ENCODE peak calls at places on chromosomes 3 and 15, in five cellular contexts. C, Y, E, J and A are unnamed samples.

GRCh38 chr3:36904641-36905040 is 40.2 kb downstream of the TRANK1 start:
- DNase-seq in C (peak), Y (peak), E (peak), J (no peak), A (no peak)

GRCh38 chr15:28918141-28918983 is 32.6 kb downstream of the APBA2 start:
- DNase-seq in C (peak), Y (no peak), E (peak), J (no peak), A (peak)

GRCh38 chr15:94164202-94164807 is 67.1 kb upstream of the MCTP2 start:
- DNase-seq in C (peak), Y (peak), E (peak), J (no peak), A (peak)

GRCh38 chr15:74308643-74308945 is 58.9 kb downstream of the CYP11A1 start:
- DNase-seq in C (no peak), Y (no peak), E (no peak), J (no peak), A (no peak)

GRCh38 chr3:47841786-47842349 is 38.9 kb downstream of the DHX30 start:
- DNase-seq in C (no peak), Y (no peak), E (peak), J (no peak), A (peak)

GRCh38 chr3:131543714-131544113 is 40.9 kb upstream of the MRPL3 start:
- DNase-seq in C (no peak), Y (no peak), E (no peak), J (no peak), A (no peak)

GRCh38 chr3:136804813-136805212 is 14.1 kb upstream of the SLC35G2 start:
- DNase-seq in C (no peak), Y (no peak), E (no peak), J (no peak), A (no peak)

GRCh38 chr3:10394491-10395025 is 73.6 kb upstream of the SEC13 start:
- DNase-seq in C (no peak), Y (no peak), E (no peak), J (no peak), A (no peak)

GRCh38 chr15:39079296-39079834 is 501.5 kb upstream of the THBS1 start:
- DNase-seq in C (no peak), Y (no peak), E (no peak), J (no peak), A (no peak)

GRCh38 chr3:160061525-160061924 is 72.9 kb downstream of the IL12A start:
- DNase-seq in C (no peak), Y (no peak), E (no peak), J (no peak), A (no peak)

GRCh38 chr3:183193762-183194701 is 31.5 kb upstream of the LAMP3 start:
- DNase-seq in C (no peak), Y (no peak), E (no peak), J (no peak), A (no peak)

DNA sequence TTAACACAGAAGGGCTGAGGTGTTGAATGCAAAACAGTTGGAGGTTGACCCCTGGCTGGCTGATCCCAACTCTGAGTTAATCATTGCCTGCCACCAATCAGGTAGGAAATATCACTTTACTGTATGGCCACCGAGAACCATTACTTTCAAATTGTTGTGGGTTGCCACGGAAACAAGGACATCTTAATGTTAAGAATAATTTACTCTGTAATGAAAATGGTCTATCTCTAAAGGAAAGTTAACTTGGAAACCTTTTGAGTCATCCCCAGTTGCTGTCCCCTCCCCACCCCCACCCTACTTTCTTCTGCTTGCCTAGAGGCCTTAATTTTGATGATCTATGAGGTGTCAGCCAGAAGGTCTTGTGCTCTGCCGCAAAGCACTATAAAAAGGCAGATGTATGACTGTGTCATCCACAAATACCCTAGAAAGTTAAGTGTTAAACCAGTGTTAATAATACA is 78.7 kb upstream of the SNRK start:
- DNase-seq in C (no peak), Y (no peak), E (no peak), J (peak), A (no peak)
- TF ChIP-seq SUZ12 in C (no peak), Y (no peak), E (no peak), J (no peak), A (no peak)

GRCh38 chr3:64445318-64446300 is 220.3 kb upstream of the PRICKLE2 start:
- DNase-seq in C (no peak), Y (peak), E (peak), J (no peak), A (peak)

GRCh38 chr3:64441861-64442260 is 216.6 kb upstream of the PRICKLE2 start:
- DNase-seq in C (no peak), Y (no peak), E (no peak), J (no peak), A (no peak)

GRCh38 chr3:64440498-64440897 is 215.2 kb upstream of the PRICKLE2 start:
- DNase-seq in C (no peak), Y (no peak), E (no peak), J (no peak), A (no peak)

GRCh38 chr3:64444619-64445317 is 219.5 kb upstream of the PRICKLE2 start:
- DNase-seq in C (no peak), Y (no peak), E (no peak), J (no peak), A (no peak)

DNA sequence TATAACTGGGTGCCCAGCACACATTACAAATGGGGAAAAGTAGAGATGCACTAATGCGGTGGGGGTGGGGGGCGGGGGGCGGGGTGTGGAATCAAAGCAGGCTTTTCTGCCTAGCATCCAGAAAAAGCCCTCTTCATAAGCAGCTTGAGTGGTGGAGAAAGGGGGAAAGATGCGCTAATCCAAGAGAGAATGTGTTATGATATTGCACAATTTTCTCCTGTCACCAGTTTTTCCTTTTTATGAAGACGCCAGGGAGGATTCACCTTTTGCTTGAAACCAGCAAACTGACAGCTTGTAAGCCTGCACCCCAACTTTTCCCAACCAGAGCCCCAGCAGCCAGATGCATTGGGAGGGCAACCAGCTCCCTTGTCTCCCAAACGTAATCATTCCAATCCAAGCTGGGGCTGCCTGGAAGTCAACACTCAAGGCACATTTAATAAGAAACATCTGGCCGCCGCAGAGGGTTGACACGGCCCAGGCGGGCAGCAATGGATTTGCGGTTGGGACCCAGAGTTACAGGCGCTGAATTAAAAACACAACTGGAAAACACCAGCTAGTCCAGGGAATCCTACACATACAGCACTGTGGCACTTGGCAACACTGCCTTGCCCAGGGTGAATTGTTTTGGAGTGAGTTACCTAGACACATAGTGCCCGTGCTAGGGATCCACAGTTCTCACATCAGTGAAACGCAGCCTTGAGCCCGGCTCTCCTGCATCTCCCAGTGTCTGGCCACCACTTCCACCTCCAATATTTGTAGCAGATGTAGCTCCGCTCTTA is 218.5 kb upstream of the PRICKLE2 start:
- DNase-seq in C (no peak), Y (no peak), E (no peak), J (no peak), A (no peak)
- TF ChIP-seq SUZ12 in C (no peak), Y (no peak), E (no peak), J (no peak), A (no peak)

GRCh38 chr3:195752066-195752465 is 31.3 kb downstream of the MUC20 start:
- DNase-seq in C (no peak), Y (no peak), E (no peak), J (no peak), A (no peak)

GRCh38 chr3:195752538-195753331 is 32.0 kb downstream of the MUC20 start:
- DNase-seq in C (no peak), Y (no peak), E (no peak), J (no peak), A (no peak)

GRCh38 chr3:195751584-195751983 is 30.8 kb downstream of the MUC20 start:
- DNase-seq in C (no peak), Y (no peak), E (no peak), J (no peak), A (no peak)

GRCh38 chr3:195748661-195749060 is 27.9 kb downstream of the MUC20 start:
- DNase-seq in C (no peak), Y (no peak), E (no peak), J (no peak), A (no peak)

GRCh38 chr3:195750797-195751520 is 30.2 kb downstream of the MUC20 start:
- DNase-seq in C (no peak), Y (no peak), E (no peak), J (no peak), A (no peak)
- TF ChIP-seq SUZ12 in C (no peak), Y (no peak), E (no peak), J (no peak), A (no peak)

GRCh38 chr15:58477228-58477627 is 45.4 kb downstream of the LIPC start:
- DNase-seq in C (no peak), Y (no peak), E (no peak), J (no peak), A (no peak)

GRCh38 chr15:58473720-58474119 is 41.9 kb downstream of the LIPC start:
- DNase-seq in C (no peak), Y (no peak), E (no peak), J (peak), A (no peak)

GRCh38 chr15:58476525-58477162 is 44.9 kb downstream of the LIPC start:
- DNase-seq in C (peak), Y (no peak), E (no peak), J (no peak), A (no peak)

GRCh38 chr15:58474741-58475323 is 43.0 kb downstream of the LIPC start:
- DNase-seq in C (no peak), Y (no peak), E (no peak), J (no peak), A (no peak)

GRCh38 chr15:58475573-58476524 is 44.1 kb downstream of the LIPC start:
- DNase-seq in C (peak), Y (no peak), E (no peak), J (no peak), A (no peak)
- TF ChIP-seq SUZ12 in C (no peak), Y (no peak), E (no peak), J (no peak), A (no peak)

DNA sequence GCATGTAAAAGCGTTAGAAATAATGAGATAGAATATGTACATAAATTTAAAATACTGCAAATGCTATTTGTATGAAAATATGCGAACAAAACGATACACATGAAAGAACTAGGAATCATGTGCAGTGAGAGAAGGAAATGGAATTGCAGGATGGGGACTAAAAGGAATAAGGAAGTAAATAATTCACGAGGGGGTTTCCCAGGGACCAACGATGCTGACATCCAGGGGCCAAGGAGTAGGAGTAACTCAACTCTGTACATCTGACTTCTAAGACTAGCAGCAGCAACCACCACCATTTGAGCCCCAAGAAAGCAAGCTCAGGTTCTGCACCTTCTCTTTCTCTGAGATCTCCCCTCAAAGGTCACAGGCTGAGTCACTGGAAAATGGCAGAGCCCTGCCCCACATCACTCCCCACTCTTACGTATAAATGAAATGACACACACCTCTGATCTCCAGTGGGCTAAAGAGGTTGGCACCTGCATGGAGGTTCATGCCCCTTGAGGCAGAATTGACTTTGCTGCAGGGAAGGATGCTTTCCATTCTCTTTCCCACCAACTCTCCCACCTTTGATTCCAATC is 100.0 kb upstream of the DLG1 start:
- DNase-seq in C (no peak), Y (no peak), E (no peak), J (no peak), A (no peak)
- TF ChIP-seq SUZ12 in C (no peak), Y (no peak), E (no peak), J (no peak), A (no peak)

GRCh38 chr3:105513042-105513441 is 146.3 kb downstream of the ALCAM start:
- DNase-seq in C (no peak), Y (no peak), E (no peak), J (no peak), A (no peak)
- TF ChIP-seq SUZ12 in C (no peak), Y (no peak), E (no peak), J (no peak), A (no peak)

GRCh38 chr15:80367094-80367493 is 37.1 kb upstream of the ARNT2 start:
- DNase-seq in C (peak), Y (peak), E (peak), J (no peak), A (peak)
- TF ChIP-seq SUZ12 in C (no peak), Y (no peak), E (no peak), J (no peak), A (no peak)

DNA sequence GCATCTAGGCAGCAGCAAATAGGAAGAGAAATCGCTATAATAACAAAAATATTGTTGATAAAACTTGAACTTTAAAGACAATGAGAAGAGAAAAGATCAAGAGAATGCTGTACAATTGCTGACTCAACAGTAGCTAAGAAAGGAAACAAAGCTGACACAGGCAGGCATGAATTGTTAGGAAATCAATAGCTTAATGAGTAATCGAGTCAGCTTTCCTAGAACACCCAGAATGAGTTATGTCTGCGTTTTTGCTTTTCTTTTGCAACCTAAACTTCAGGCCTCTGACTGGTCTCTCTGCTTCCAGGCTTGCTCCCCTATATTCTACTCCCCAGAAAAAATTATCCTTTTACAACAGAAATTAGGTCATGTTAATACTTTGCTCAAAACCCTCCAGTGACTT is 116.1 kb downstream of the TMCO5A start:
- DNase-seq in C (no peak), Y (no peak), E (no peak), J (no peak), A (no peak)
- TF ChIP-seq SUZ12 in C (no peak), Y (no peak), E (no peak), J (no peak), A (no peak)

DNA sequence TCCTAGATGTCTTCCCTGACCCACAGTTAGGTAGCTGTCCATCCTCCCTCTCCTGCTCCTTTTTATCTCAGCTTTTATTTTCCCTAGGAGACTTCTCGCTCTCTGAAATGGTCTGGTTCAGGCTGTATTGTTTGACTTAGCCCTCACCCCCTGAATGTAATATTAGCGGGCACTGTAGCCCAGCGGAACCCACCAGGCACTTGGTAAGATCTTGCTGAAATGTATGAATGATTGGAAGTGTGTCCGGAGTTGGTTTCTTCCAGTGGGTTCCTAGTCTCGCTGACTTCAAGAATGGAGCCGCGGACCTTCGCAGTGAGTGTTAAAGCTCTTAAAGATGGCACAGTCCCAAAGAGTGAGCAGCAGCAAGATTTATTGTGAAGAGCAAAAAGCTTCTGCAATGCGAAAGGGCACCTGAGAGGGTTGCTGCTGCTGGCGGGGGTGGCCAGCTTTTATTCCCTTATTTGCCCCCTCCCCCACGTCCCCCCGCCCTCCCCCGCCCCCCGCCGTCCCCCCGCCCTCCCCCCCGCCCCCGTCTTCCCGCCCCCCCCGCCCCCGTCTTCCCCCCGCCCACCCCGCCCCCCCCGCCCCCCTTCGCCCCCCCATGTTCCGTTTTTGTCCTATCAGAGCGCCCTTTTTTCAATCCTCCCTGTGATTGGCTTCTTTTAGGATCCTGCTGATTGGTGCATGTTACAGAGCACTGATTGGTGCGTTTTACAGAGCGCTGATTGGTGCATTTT is 694 bp upstream of the EEFSEC start:
- DNase-seq in C (peak), Y (no peak), E (no peak), J (no peak), A (no peak)
- TF ChIP-seq SUZ12 in C (no peak), Y (no peak), E (no peak), J (no peak), A (no peak)